ENCODE peak calls at places on chromosome 18, in five cellular contexts. I is psoas muscle, A is right lobe of liver, R is IMR-90, L is heart right ventricle. G is an unnamed sample.
A peak's percentile ranks its signal among the peaks of the same experiment; 100 is the strongest.

GRCh38 chr18:9066817-9067306 is 35.6 kb upstream of the NDUFV2 start:
- DNase-seq in I (no peak), A (no peak), R (no peak), L (no peak), G (no peak)

GRCh38 chr18:55522011-55522410 is 66.0 kb downstream of the TCF4 start:
- DNase-seq in I (no peak), A (no peak), R (no peak), L (no peak), G (peak; percentile 30)

GRCh38 chr18:13381907-13382682 is 163.5 kb downstream of the LDLRAD4 start:
- DNase-seq in I (peak; percentile 68), A (no peak), R (peak; percentile 21), L (peak; percentile 69), G (peak; percentile 69)

GRCh38 chr18:13813271-13813849 is 10.6 kb upstream of the MC5R start:
- DNase-seq in I (peak; percentile 41), A (no peak), R (peak; percentile 51), L (peak; percentile 29), G (peak; percentile 49)

GRCh38 chr18:9068346-9068745 is 34.2 kb upstream of the NDUFV2 start:
- DNase-seq in I (no peak), A (no peak), R (no peak), L (no peak), G (no peak)

GRCh38 chr18:40897884-40898283 is 1057.2 kb upstream of the PIK3C3 start:
- DNase-seq in I (no peak), A (no peak), R (no peak), L (no peak), G (no peak)

GRCh38 chr18:11391636-11392035 is 217.8 kb upstream of the SLC35G4 start:
- DNase-seq in I (no peak), A (no peak), R (peak; percentile 37), L (no peak), G (no peak)

GRCh38 chr18:8339958-8340357 is 269.3 kb upstream of the RAB12 start:
- DNase-seq in I (no peak), A (no peak), R (no peak), L (peak; percentile 44), G (no peak)

DNA sequence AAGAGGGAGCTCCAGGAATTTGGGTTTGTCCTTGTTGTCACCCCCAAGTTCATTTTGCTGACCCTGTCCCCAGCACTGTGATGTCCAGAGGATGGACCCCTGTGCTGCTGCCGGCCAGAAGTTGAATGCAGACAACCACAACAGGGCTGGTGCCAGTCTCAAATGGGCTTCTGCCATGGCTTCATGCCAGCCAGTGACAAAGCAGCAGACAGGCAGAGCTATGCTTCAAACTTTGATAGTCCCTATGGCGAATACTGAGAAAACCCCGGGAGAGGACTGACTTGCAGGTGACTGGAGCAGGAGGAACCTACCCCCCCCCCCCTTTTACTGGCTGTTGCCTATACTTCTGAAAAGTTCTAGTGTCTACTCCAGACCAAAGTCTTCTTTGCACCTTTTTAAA is 3.2 kb downstream of the SMAD7 start:
- DNase-seq in I (peak; percentile 51), A (peak; percentile 76), R (no peak), L (no peak), G (no peak)
- H3K4me1 ChIP-seq in I (peaks cover 56% of the 10 kb centered on the region), A (no peaks in the 10 kb centered on the region), R (peaks cover 25% of the 10 kb centered on the region), L (peaks cover 54% of the 10 kb centered on the region), G (peaks cover 19% of the 10 kb centered on the region)

GRCh38 chr18:48935433-48935774 is 15.4 kb downstream of the SMAD7 start:
- DNase-seq in I (no peak), A (no peak), R (no peak), L (no peak), G (no peak)
- H3K4me1 ChIP-seq in I (peaks cover 86% of the 10 kb centered on the region), A (no peaks in the 10 kb centered on the region), R (peaks cover 64% of the 10 kb centered on the region), L (peaks cover 92% of the 10 kb centered on the region), G (peaks cover 13% of the 10 kb centered on the region)

DNA sequence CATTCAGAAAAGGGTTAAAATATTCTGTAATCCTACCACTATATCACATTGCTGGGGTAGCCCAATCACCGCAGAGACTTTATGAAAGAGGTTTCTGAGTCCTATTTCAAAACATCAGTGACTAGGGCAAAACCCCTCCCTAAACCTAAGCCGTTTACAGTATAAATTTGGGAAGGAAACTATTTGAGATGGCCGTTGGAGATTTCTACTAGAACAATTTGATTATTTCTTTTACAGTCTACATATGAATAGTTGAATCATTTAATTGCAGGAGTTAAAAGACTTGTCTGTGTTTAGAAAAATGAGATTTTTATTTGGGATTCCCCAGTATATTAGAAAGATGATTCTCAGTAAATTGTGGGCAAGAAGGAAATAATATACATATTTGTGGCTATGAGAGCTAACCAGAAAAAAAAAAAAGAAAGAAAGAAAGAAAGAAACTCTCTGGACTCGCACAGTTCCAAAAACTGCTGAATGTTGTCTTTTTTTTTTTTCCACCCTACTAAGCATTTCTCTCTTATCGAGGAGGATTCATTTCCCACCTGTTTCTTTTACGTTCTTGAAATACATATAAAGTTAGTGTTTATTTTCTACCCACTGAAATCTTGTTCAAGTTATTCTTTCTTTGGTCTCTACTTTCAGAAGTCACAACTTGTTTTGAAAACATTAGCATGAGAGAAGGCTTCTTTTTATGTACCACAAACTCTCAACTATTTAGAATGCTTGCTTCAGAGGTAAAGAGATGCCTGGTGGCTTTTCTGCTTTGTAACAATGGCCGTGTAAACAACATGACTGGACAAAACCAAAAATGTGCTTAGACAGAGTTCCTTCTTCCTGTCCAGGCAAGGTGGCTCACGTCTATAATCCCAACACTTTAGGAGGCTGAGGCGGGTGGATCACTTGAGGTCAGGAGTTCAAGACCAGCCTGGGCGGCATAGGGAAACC is 65.9 kb downstream of the BCL2 start:
- DNase-seq in I (no peak), A (no peak), R (peak; percentile 44), L (no peak), G (no peak)
- H3K4me1 ChIP-seq in I (peaks cover 23% of the 10 kb centered on the region), A (no peaks in the 10 kb centered on the region), R (peaks cover 5% of the 10 kb centered on the region), L (no peaks in the 10 kb centered on the region), G (peaks cover under 1% of the 10 kb centered on the region)

GRCh38 chr18:23209031-23209430 is 73.7 kb downstream of the CABLES1 start:
- DNase-seq in I (no peak), A (no peak), R (peak; percentile 61), L (no peak), G (no peak)

GRCh38 chr18:23208600-23208999 is 73.3 kb downstream of the CABLES1 start:
- DNase-seq in I (no peak), A (no peak), R (no peak), L (no peak), G (no peak)

GRCh38 chr18:23205980-23206379 is 70.7 kb downstream of the CABLES1 start:
- DNase-seq in I (no peak), A (no peak), R (no peak), L (no peak), G (no peak)

GRCh38 chr18:23207994-23208393 is 72.7 kb downstream of the CABLES1 start:
- DNase-seq in I (no peak), A (no peak), R (no peak), L (no peak), G (no peak)

GRCh38 chr18:23207191-23207955 is 72.1 kb downstream of the CABLES1 start:
- DNase-seq in I (no peak), A (no peak), R (peak; percentile 68), L (no peak), G (no peak)
- H3K4me1 ChIP-seq in I (no peaks in the 10 kb centered on the region), A (no peaks in the 10 kb centered on the region), R (peaks cover 17% of the 10 kb centered on the region), L (no peaks in the 10 kb centered on the region), G (no peaks in the 10 kb centered on the region)

GRCh38 chr18:78548261-78549058 is 431.2 kb upstream of the SALL3 start:
- DNase-seq in I (no peak), A (no peak), R (no peak), L (no peak), G (no peak)
- H3K4me1 ChIP-seq in I (no peaks in the 10 kb centered on the region), A (no peaks in the 10 kb centered on the region), R (no peaks in the 10 kb centered on the region), L (no peaks in the 10 kb centered on the region), G (no peaks in the 10 kb centered on the region)

GRCh38 chr18:45820144-45820745 is 5.2 kb upstream of the SIGLEC15 start:
- DNase-seq in I (no peak), A (no peak), R (no peak), L (no peak), G (no peak)

GRCh38 chr18:45825258-45825744 is at the start of gene SIGLEC15:
- DNase-seq in I (no peak), A (no peak), R (no peak), L (no peak), G (no peak)

GRCh38 chr18:45821021-45821420 is 4.5 kb upstream of the SIGLEC15 start:
- DNase-seq in I (no peak), A (no peak), R (no peak), L (no peak), G (no peak)

GRCh38 chr18:45817533-45817932 is 7.9 kb upstream of the SIGLEC15 start:
- DNase-seq in I (no peak), A (no peak), R (no peak), L (no peak), G (no peak)

GRCh38 chr18:45821667-45822066 is 3.8 kb upstream of the SIGLEC15 start:
- DNase-seq in I (no peak), A (no peak), R (no peak), L (no peak), G (no peak)
- H3K4me1 ChIP-seq in I (no peaks in the 10 kb centered on the region), A (no peaks in the 10 kb centered on the region), R (no peaks in the 10 kb centered on the region), L (no peaks in the 10 kb centered on the region), G (no peaks in the 10 kb centered on the region)